ENCODE peak calls at places on chromosomes 6 and 20, in nine cellular contexts. R, M, A, B, N, W, H, J and X are unnamed samples.

GRCh38 chr6:167819640-167820039 is 7.1 kb upstream of the AFDN start:
- DNase-seq in R (no peak), M (no peak), A (peak; percentile 13), B (no peak), N (no peak), W (no peak), H (no peak), J (no peak), X (no peak)

GRCh38 chr6:37021356-37022129 is 16.1 kb downstream of the FGD2 start:
- DNase-seq in R (peak; percentile 40), M (no peak), A (peak; percentile 75), B (peak; percentile 64), N (no peak), W (peak; percentile 74), H (peak; percentile 41), J (no peak), X (peak; percentile 51)

GRCh38 chr6:154721460-154721859 is 11.8 kb upstream of the SCAF8 start:
- DNase-seq in R (peak; percentile 93), M (no peak), A (no peak), B (no peak), N (no peak), W (no peak), H (no peak), J (no peak), X (no peak)

GRCh38 chr6:74054190-74054589 is 358.2 kb downstream of the CD109 start:
- DNase-seq in R (no peak), M (no peak), A (no peak), B (no peak), N (no peak), W (no peak), H (no peak), J (no peak), X (no peak)

GRCh38 chr20:57849126-57849867 is 139.5 kb upstream of the PMEPA1 start:
- DNase-seq in R (no peak), M (no peak), A (no peak), B (no peak), N (no peak), W (no peak), H (peak; percentile 68), J (no peak), X (no peak)

GRCh38 chr20:57407541-57407956 is 16.4 kb downstream of the RBM38 start:
- DNase-seq in R (no peak), M (no peak), A (no peak), B (no peak), N (no peak), W (peak; percentile 30), H (no peak), J (no peak), X (no peak)

GRCh38 chr20:57964011-57964862 is 254.4 kb upstream of the PMEPA1 start:
- DNase-seq in R (no peak), M (no peak), A (peak; percentile 38), B (no peak), N (no peak), W (no peak), H (peak; percentile 39), J (no peak), X (no peak)

GRCh38 chr6:75412937-75413662 is 80.5 kb downstream of the FILIP1 start:
- DNase-seq in R (peak; percentile 73), M (no peak), A (no peak), B (no peak), N (no peak), W (no peak), H (no peak), J (no peak), X (no peak)

GRCh38 chr20:2755451-2756055 is 44.9 kb downstream of the CPXM1 start:
- DNase-seq in R (no peak), M (no peak), A (no peak), B (no peak), N (peak; percentile 59), W (no peak), H (no peak), J (no peak), X (no peak)